ENCODE peak calls at places on chromosomes 6 and 20, in five cellular contexts. X is H1, H is HCT116, G is HepG2, O is SK-N-SH. F is an unnamed sample.

GRCh38 chr6:11595903-11596302 is 58.4 kb downstream of the TMEM170B start:
- DNase-seq in X (no peak), H (no peak), G (no peak), O (peak; percentile 20), F (peak; percentile 30)

GRCh38 chr6:127117979-127118504 is 429 bp upstream of the RSPO3 start:
- DNase-seq in X (no peak), H (no peak), G (no peak), O (peak; percentile 30), F (no peak)

GRCh38 chr6:5644523-5645183 is 362.1 kb downstream of the NRN1 start:
- DNase-seq in X (peak; percentile 5), H (no peak), G (no peak), O (no peak), F (peak; percentile 20)

GRCh38 chr6:11770546-11771466 is 7.8 kb downstream of the ADTRP start:
- DNase-seq in X (no peak), H (peak; percentile 89), G (no peak), O (peak; percentile 24), F (no peak)

GRCh38 chr20:34922654-34923381 is 32.8 kb downstream of the GSS start:
- DNase-seq in X (no peak), H (no peak), G (peak; percentile 73), O (no peak), F (peak; percentile 41)

GRCh38 chr20:14488756-14489479 is 151.5 kb upstream of the FLRT3 start:
- DNase-seq in X (no peak), H (no peak), G (no peak), O (no peak), F (no peak)

GRCh38 chr20:53695797-53696527 is 102.3 kb upstream of the ZNF217 start:
- DNase-seq in X (no peak), H (no peak), G (no peak), O (peak; percentile 41), F (no peak)

GRCh38 chr20:51995551-51995951 is 193.2 kb upstream of the SALL4 start:
- DNase-seq in X (no peak), H (no peak), G (no peak), O (no peak), F (no peak)

GRCh38 chr20:3436864-3437574 is 29.6 kb upstream of the DNAAF9 start:
- DNase-seq in X (no peak), H (no peak), G (no peak), O (no peak), F (no peak)

GRCh38 chr6:13527669-13528051 is 40.3 kb upstream of the GFOD1 start:
- DNase-seq in X (no peak), H (no peak), G (no peak), O (no peak), F (no peak)

GRCh38 chr6:161901740-161902426 is 628.0 kb upstream of the AGPAT4 start:
- DNase-seq in X (no peak), H (no peak), G (no peak), O (no peak), F (no peak)

GRCh38 chr20:44776977-44777376 is 31.3 kb downstream of the KCNK15 start:
- DNase-seq in X (no peak), H (no peak), G (peak; percentile 31), O (no peak), F (peak; percentile 81)

GRCh38 chr6:34044945-34045595 is 100.8 kb downstream of the GRM4 start:
- DNase-seq in X (no peak), H (no peak), G (no peak), O (no peak), F (no peak)

GRCh38 chr6:13355043-13355945 is 27.0 kb upstream of the TBC1D7 start:
- DNase-seq in X (no peak), H (peak; percentile 35), G (peak; percentile 41), O (no peak), F (no peak)

GRCh38 chr20:38764563-38765355 is 16.5 kb downstream of the ACTR5 start:
- DNase-seq in X (no peak), H (peak; percentile 87), G (peak; percentile 35), O (no peak), F (no peak)

GRCh38 chr20:53510704-53511103 is 82.9 kb downstream of the ZNF217 start:
- DNase-seq in X (no peak), H (no peak), G (no peak), O (no peak), F (no peak)

GRCh38 chr6:50610562-50610961 is 102.8 kb upstream of the TFAP2D start:
- DNase-seq in X (no peak), H (no peak), G (no peak), O (peak; percentile 13), F (peak; percentile 10)

GRCh38 chr6:85977661-85978060 is 335.0 kb upstream of the SYNCRIP start:
- DNase-seq in X (no peak), H (no peak), G (no peak), O (no peak), F (peak; percentile 5)

GRCh38 chr6:40313582-40313981 is 273.6 kb downstream of the LRFN2 start:
- DNase-seq in X (no peak), H (no peak), G (no peak), O (no peak), F (no peak)

GRCh38 chr6:3894535-3895302 is 45.5 kb downstream of the FAM50B start:
- DNase-seq in X (no peak), H (no peak), G (no peak), O (no peak), F (no peak)

GRCh38 chr6:15213838-15214398 is 32.0 kb upstream of the JARID2 start:
- DNase-seq in X (no peak), H (no peak), G (peak; percentile 47), O (no peak), F (no peak)

GRCh38 chr20:1294497-1294896 is 28.4 kb downstream of the SNPH start:
- DNase-seq in X (no peak), H (no peak), G (no peak), O (no peak), F (no peak)
- TF ChIP-seq JUND in X (no peak), H (no peak), G (no peak), O (no peak), F (no peak)

DNA sequence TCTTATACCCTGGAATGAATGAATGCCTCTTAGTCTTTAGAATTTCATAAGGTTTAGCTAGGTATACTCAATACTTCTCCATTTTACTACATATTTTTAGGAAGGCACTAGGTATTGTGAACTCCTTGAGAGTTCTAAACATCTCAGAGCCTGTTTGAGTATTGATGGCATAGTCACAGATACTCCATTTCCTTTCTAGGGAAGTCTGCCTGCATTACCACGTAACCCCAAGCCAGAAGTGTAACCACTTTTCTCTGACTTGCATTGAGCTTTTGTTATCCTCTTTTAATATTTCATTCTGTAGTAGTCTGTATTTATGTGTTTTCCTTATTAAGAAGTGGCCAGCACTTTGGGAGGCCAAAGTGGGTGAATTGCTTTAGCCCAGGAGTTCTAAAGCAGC is 12.2 kb downstream of the TOP1 start:
- DNase-seq in X (no peak), H (no peak), G (no peak), O (no peak), F (no peak)
- TF ChIP-seq JUND in X (no peak), H (no peak), G (no peak), O (no peak), F (no peak)

DNA sequence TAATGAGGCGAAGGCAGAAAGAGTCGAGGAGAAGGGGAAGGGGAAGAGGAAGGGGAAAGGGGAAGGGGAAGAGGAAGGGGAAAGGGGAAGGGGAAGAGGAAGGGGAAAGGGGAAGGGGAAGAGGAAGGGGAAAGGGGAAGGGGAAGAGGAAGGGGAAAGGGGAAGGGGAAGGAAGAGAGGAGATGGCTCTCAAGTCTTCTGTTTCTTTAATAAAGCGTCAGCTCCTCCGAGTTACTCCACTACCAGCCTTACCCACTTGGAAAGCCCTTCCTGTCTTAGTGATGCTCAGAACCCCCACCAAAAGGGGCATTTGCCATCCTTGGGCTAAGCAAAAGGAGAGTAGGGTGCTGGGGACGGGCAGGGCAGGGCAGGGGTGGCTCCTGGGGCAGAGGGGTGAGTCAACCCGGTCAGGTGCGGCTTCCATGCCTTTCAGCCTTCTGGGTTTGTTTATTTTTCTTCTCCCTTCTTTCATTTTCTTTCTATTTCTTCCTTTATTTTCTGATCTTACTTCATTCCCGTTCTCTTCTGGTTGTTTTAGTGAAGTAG is 476 bp upstream of the CLIC5 start:
- DNase-seq in X (no peak), H (no peak), G (no peak), O (peak; percentile 22), F (no peak)
- TF ChIP-seq JUND in X (no peak), H (no peak), G (no peak), O (no peak), F (no peak)

GRCh38 chr6:116954938-116955337 is 77.9 kb downstream of the RFX6 start:
- DNase-seq in X (no peak), H (no peak), G (peak; percentile 85), O (no peak), F (no peak)
- TF ChIP-seq JUND in X (no peak), H (no peak), G (no peak), O (no peak), F (no peak)

DNA sequence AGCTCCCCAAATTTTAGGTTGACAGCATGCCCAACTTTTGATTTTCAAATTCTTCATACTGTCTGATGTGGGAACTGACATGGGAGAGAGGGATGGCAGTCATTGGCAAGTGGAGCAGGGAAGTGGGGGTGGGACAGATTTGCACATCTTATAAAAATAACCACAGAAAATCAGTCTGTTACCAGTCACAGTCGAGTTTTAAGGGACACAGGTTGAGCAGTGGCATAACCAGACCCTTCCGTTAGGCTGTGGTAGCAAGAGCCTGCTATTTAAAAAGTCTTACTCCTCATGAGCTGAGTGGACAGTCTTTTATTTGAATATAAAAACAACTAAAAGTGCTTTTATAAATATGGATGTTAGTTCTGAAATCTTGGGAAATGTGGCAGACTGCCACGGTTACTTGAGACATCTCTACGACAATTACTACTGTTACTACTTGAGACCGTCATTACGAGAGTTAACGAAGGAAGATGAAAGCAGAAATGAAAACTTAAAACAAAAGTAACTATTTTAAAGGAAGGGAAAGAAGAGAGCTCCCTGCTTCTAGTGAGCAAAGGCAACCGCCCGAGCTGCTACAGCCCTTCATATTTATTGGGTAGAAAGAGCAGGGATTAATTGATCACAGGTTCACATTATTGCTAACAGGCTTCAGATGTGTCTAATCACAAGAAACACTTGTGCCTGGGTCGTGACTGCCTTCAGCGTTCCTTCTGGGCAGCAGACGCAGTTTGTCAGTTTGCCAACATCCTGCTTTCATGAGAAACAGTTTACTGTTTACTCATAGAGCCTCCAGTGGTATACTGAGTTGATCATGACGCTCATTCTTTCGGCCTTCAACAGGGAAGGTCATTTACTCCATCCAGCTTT is 71.3 kb downstream of the EFHC1 start:
- DNase-seq in X (no peak), H (no peak), G (no peak), O (no peak), F (no peak)
- TF ChIP-seq JUND in X (no peak), H (no peak), G (no peak), O (no peak), F (no peak)

DNA sequence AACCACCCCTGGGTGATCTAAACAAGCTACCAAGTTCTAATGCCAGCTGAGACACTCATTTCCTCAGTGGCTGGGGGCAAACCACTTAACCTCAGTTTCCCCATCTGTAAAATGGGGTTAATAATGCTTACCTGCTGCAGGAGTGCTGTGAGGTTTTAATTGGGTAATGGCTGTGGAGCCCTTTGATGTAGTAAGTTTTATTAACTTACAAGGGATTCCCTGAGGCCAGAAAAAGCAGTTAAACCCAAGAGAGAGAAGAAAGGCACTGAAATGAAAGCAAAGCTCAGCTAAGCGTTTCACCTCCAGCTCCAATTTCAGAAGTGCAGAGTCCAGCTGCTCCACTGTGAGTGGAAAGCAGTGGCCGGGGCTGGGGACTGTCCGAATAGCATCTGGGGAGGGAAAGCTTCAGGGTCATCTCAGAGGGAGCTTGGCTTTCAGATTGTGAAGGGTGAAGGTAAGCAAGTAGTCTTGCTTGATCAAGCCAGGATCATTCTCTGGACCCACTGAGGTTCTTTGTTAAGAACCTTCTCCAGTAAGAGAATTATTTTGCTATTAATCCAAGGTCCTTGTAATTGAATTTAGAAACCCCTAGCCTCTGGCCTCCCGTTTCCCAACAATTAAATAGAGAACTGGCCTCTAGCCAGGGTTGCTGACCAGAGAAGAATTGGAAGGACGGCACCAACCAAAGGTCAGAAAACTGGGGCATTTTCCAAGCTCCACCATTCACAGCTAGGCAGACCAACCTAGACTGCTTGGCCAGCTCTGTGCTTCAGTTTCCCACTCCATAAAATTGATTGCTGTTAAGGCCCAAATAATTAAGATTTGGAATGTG is 20.9 kb upstream of the TCP11 start:
- DNase-seq in X (no peak), H (no peak), G (peak; percentile 75), O (peak; percentile 34), F (no peak)
- TF ChIP-seq JUND in X (no peak), H (no peak), G (no peak), O (no peak), F (no peak)